ENCODE peak calls at places on chromosomes 7 and 10, in five cellular contexts. W, X, E, H and G are unnamed samples.

GRCh38 chr7:7720193-7720592 is 1.8 kb upstream of the RPA3 start:
- DNase-seq in W (no peak), X (no peak), E (no peak), H (no peak), G (no peak)

GRCh38 chr10:75589895-75590654 is 158.7 kb downstream of the LRMDA start:
- DNase-seq in W (no peak), E (no peak), H (no peak), X (no peak), G (no peak)

GRCh38 chr10:50992356-50992866 is 81.9 kb upstream of the PRKG1 start:
- DNase-seq in X (no peak), E (no peak), W (no peak), H (no peak), G (no peak)

GRCh38 chr10:77780180-77780579 is 142.6 kb upstream of the KCNMA1 start:
- DNase-seq in H (no peak), E (no peak), W (no peak), X (no peak), G (no peak)

GRCh38 chr7:3922175-3922635 is 621.2 kb downstream of the SDK1 start:
- DNase-seq in W (no peak), E (no peak), X (no peak), H (no peak), G (peak)

GRCh38 chr10:43138757-43139241 is 554 bp downstream of the CSGALNACT2 start:
- DNase-seq in H (peak), X (peak), W (peak), E (peak), G (peak)

GRCh38 chr7:51636503-51636902 is 319.9 kb upstream of the COBL start:
- DNase-seq in W (no peak), X (no peak), E (no peak), H (no peak), G (no peak)

GRCh38 chr10:78359641-78360091 is 326.0 kb downstream of the RPS24 start:
- DNase-seq in H (no peak), X (no peak), E (no peak), W (no peak), G (no peak)

GRCh38 chr7:128068785-128069184 is 37.5 kb upstream of the LRRC4 start:
- DNase-seq in E (no peak), X (no peak), W (no peak), H (no peak), G (no peak)

GRCh38 chr10:127911867-127912257 is 5.0 kb downstream of the PTPRE start:
- DNase-seq in X (no peak), W (no peak), H (no peak), E (no peak), G (no peak)

GRCh38 chr7:149147072-149147729 is at the start of gene ZNF398:
- DNase-seq in H (peak), X (peak), E (peak), W (peak), G (peak)

GRCh38 chr7:92584953-92585352 is 5.2 kb downstream of the FAM133B start:
- DNase-seq in H (no peak), E (no peak), X (no peak), W (no peak), G (no peak)

GRCh38 chr10:3889961-3890522 is 105.0 kb upstream of the KLF6 start:
- DNase-seq in E (no peak), W (no peak), X (no peak), H (peak), G (peak)

GRCh38 chr10:131816941-131817700 is 83.7 kb upstream of the PPP2R2D start:
- DNase-seq in E (no peak), X (no peak), H (no peak), W (no peak), G (no peak)

GRCh38 chr7:39908141-39908540 is 41.9 kb upstream of the CDK13 start:
- DNase-seq in W (no peak), E (no peak), H (no peak), X (no peak), G (no peak)

GRCh38 chr7:7792089-7792488 is 73.7 kb upstream of the RPA3 start:
- DNase-seq in W (no peak), X (no peak), H (no peak), E (no peak), G (no peak)

GRCh38 chr7:107220356-107220755 is 51.6 kb downstream of the HBP1 start:
- DNase-seq in W (no peak), X (no peak), E (no peak), H (no peak), G (no peak)

GRCh38 chr7:130037703-130038102 is 13.5 kb downstream of the ZC3HC1 start:
- DNase-seq in X (no peak), W (no peak), H (no peak), E (no peak), G (no peak)

GRCh38 chr10:51629969-51630617 is 69.3 kb downstream of the CSTF2T start:
- DNase-seq in W (no peak), H (no peak), E (no peak), X (no peak), G (no peak)

GRCh38 chr7:2863461-2864066 is 19.5 kb upstream of the GNA12 start:
- DNase-seq in E (peak), H (peak), X (peak), W (peak), G (peak)

GRCh38 chr10:60140681-60141632 is 234.6 kb upstream of the CCDC6 start:
- DNase-seq in X (no peak), E (no peak), W (no peak), H (no peak), G (no peak)

GRCh38 chr7:8212638-8213037 is 49.3 kb downstream of the ICA1 start:
- DNase-seq in E (no peak), H (no peak), W (no peak), X (no peak), G (no peak)

GRCh38 chr10:48506147-48506917 is 98.5 kb downstream of the ARHGAP22 start:
- DNase-seq in H (peak), W (no peak), X (no peak), E (no peak), G (no peak)

GRCh38 chr10:6204063-6204340 is 1.3 kb downstream of the PFKFB3 start:
- DNase-seq in E (peak), W (peak), X (peak), H (peak), G (no peak)

GRCh38 chr10:127756264-127756663 is 19.3 kb downstream of the FOXI2 start:
- DNase-seq in H (no peak), W (no peak), E (no peak), X (no peak), G (no peak)

GRCh38 chr7:7032221-7032620 is 150.1 kb upstream of the C1GALT1 start:
- DNase-seq in W (no peak), X (no peak), E (no peak), H (no peak), G (no peak)

GRCh38 chr7:91082854-91083495 is 181.3 kb upstream of the FZD1 start:
- DNase-seq in E (no peak), H (peak), X (no peak), W (no peak), G (no peak)

GRCh38 chr7:88279323-88279722 is 27.4 kb downstream of the STEAP4 start:
- DNase-seq in H (no peak), W (no peak), X (no peak), E (no peak), G (no peak)

GRCh38 chr7:111855842-111856227 is 293.5 kb upstream of the IMMP2L start:
- DNase-seq in H (peak), E (no peak), W (no peak), X (no peak), G (no peak)

GRCh38 chr10:96044686-96045085 is 1.3 kb downstream of the CCNJ start:
- DNase-seq in E (no peak), H (peak), W (no peak), X (no peak), G (peak)

GRCh38 chr7:23055582-23056178 is 41.8 kb upstream of the HYCC1 start:
- DNase-seq in H (peak), E (peak), W (peak), X (no peak), G (peak)

GRCh38 chr10:67883710-67884312 is 645 bp upstream of the SIRT1 start:
- DNase-seq in H (no peak), E (no peak), W (no peak), X (no peak), G (no peak)

GRCh38 chr7:106717254-106717996 is 56.5 kb upstream of the CCDC71L start:
- DNase-seq in H (peak), X (no peak), E (no peak), W (no peak), G (no peak)

GRCh38 chr7:38171558-38172403 is 6.3 kb upstream of the STARD3NL start:
- DNase-seq in H (no peak), X (no peak), W (no peak), E (no peak), G (no peak)

GRCh38 chr7:74049997-74050798 is 22.2 kb downstream of the ELN start:
- DNase-seq in E (no peak), W (no peak), H (no peak), X (no peak), G (no peak)

GRCh38 chr7:50068026-50068425 is 25.0 kb downstream of the ZPBP start:
- DNase-seq in X (no peak), W (no peak), E (no peak), H (peak), G (peak)

GRCh38 chr10:104246981-104247380 is 7.7 kb upstream of the GSTO1 start:
- DNase-seq in X (no peak), H (peak), E (no peak), W (no peak), G (peak)

GRCh38 chr7:4889682-4890081 is 6.2 kb upstream of the RADIL start:
- DNase-seq in W (no peak), H (no peak), E (no peak), X (no peak), G (no peak)

GRCh38 chr10:129653861-129654260 is 186.8 kb downstream of the MGMT start:
- DNase-seq in E (no peak), W (no peak), X (no peak), H (no peak), G (no peak)